ENCODE peak calls at places on chromosome 15, in five cellular contexts. M is lower lobe of right lung, E is heart left ventricle, T is neuronal stem cell, J is transverse colon. X is an unnamed sample.

GRCh38 chr15:57752426-57752825 is 45.9 kb downstream of the POLR2M start:
- DNase-seq in M (no peak), E (peak; percentile 55), T (no peak), J (no peak), X (no peak)

GRCh38 chr15:73001840-73002239 is 50.4 kb upstream of the NEO1 start:
- DNase-seq in M (no peak), E (no peak), T (no peak), J (no peak), X (no peak)

GRCh38 chr15:60798821-60799220 is 319.9 kb upstream of the ICE2 start:
- DNase-seq in M (no peak), E (no peak), T (no peak), J (no peak), X (no peak)

GRCh38 chr15:31270767-31271166 is 55.9 kb upstream of the KLF13 start:
- DNase-seq in M (no peak), E (peak; percentile 20), T (peak; percentile 40), J (peak; percentile 4), X (no peak)

GRCh38 chr15:63837032-63837431 is 3.3 kb upstream of the HERC1 start:
- DNase-seq in M (no peak), E (no peak), T (no peak), J (no peak), X (no peak)

GRCh38 chr15:63251701-63252100 is 25.7 kb upstream of the APH1B start:
- DNase-seq in M (no peak), E (no peak), T (no peak), J (no peak), X (no peak)

GRCh38 chr15:81400640-81401236 is 26.7 kb upstream of the TMC3 start:
- DNase-seq in M (no peak), E (no peak), T (peak; percentile 36), J (no peak), X (peak; percentile 16)

GRCh38 chr15:101071651-101072050 is 152.5 kb downstream of the LRRK1 start:
- DNase-seq in M (peak; percentile 25), E (no peak), T (no peak), J (no peak), X (no peak)

GRCh38 chr15:64521726-64522164 is 61.4 kb downstream of the ZNF609 start:
- DNase-seq in M (no peak), E (no peak), T (peak; percentile 9), J (no peak), X (peak; percentile 72)

GRCh38 chr15:68695061-68695595 is 116.3 kb downstream of the CORO2B start:
- DNase-seq in M (no peak), E (no peak), T (no peak), J (no peak), X (peak; percentile 43)
- H3K27ac ChIP-seq in M (no peak overlapping the region), E (no peak overlapping the region), T (no peak overlapping the region), J (no peak overlapping the region), X (peak overlapping the region; percentile 64)

DNA sequence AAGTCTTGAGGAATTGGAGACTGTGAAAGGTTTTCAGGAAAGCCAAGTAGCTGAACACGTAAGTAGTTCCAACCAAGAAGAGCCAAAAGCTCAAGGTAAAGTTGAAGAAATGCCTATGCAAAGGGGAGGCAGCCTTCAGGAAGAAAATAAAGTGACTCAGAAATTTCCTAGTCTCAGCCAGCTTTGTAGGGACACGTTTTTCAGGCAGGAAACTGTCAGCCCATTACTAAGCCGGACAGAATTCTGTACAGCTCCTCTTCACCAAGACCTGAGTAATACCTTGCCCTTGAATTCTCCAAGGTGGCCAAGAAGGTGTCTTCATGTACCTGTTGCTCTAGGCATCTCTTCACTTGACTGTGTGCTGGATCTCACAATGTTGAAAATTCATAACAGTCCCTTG is 48.6 kb downstream of the CDAN1 start:
- DNase-seq in M (no peak), E (no peak), T (no peak), J (no peak), X (no peak)
- H3K27ac ChIP-seq in M (no peak overlapping the region), E (no peak overlapping the region), T (no peak overlapping the region), J (no peak overlapping the region), X (no peak overlapping the region)

DNA sequence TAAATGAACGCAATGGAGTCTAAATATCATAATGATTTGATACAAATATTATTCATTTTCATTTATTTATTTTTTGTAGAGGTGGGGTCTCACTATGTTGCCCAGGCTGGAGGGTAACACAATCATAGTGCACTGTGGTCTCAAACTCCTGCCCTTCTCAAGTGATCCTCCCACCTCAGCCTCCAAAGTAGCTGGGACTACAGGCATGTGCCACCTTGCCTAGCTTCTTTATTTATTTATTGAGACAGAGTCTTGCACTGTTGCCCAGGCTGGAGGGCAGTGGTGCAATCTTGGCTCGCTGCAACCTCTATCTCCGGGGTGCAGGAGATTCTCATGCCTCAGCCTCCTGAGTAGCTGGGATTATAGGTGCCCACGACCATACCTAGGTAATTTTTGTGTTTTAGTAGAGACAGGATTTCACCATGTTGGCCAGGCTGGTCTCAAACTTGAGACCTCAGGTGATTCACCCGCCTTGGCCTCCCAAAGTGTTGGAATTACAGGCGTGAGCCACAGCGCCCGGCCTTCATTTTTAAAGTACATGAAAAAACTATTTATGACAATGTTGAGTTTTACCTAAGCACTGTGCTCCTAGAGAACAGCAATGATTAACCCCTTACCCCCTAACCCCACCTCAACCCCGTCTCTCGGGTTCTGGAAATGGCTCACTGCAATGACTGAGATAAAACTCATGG is 4.0 kb upstream of the AEN start:
- DNase-seq in M (no peak), E (no peak), T (no peak), J (no peak), X (no peak)
- H3K27ac ChIP-seq in M (no peak overlapping the region), E (no peak overlapping the region), T (no peak overlapping the region), J (no peak overlapping the region), X (no peak overlapping the region)

DNA sequence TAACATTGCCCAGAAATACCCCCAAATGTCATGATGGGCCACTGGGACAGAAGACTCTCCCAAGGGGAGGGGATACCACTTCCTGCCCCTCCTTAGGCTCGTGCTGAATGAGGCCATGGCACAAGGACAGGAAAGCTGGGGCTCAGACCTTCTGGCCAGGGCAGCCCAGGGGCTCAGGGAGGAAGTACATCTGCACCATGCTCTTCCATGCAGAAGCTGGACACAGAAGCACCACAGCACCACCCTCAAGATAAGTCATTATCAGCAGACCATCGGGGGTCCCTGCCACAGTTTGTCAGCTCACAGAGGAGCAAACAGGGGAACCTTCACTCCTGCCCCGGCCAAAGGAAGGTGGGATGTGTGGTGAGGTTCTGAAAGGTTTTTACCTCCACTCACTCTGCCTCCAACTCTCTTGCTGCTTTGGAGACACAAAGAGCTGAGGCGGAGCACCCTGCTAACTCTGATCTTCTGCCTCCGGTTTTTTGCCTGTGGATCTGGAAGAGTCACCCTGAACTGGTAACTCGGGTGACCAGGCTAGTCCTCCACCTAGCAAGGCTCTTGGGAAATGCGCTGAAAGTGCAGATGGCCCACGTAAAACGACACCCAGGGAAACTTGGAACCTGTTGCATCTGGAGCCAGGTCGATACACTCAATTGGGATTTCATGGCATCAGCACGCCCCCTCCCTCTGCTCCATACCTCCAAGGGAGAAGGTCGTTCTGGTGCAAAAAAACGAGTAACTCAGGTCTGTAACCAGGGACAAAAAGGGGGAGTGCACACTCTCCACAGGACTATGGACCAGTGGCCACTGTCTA is 8.3 kb downstream of the BMF start:
- DNase-seq in M (no peak), E (no peak), T (no peak), J (no peak), X (no peak)
- H3K27ac ChIP-seq in M (peak overlapping the region; percentile 87), E (no peak overlapping the region), T (no peak overlapping the region), J (peak overlapping the region; percentile 94), X (no peak overlapping the region)

DNA sequence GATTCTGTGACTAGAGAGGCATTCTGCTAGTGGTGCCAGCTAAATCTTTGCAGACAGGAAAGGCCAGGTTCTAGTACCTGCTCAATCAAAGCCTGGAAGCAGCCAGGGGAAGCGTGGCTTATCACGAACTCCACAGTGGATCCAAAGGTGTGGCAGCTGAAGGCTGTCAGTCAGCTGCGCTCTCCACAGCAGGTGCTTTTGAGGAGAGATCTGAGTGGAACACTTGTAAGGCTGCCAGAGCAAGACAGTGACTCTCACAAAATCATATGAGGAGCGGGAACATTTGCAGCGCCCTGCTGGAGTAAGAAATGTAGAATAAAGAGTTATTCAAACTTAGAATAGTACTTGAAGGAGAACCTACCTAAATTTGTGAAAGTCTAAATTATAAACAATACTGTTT is 5.0 kb upstream of the DPH6 start:
- DNase-seq in M (no peak), E (no peak), T (no peak), J (no peak), X (no peak)
- H3K27ac ChIP-seq in M (no peak overlapping the region), E (no peak overlapping the region), T (peak overlapping the region; percentile 77), J (no peak overlapping the region), X (no peak overlapping the region)

GRCh38 chr15:75140080-75140879 is 61.4 kb upstream of the C15orf39 start:
- DNase-seq in M (no peak), E (no peak), T (no peak), J (no peak), X (no peak)
- H3K27ac ChIP-seq in M (no peak overlapping the region), E (no peak overlapping the region), T (no peak overlapping the region), J (no peak overlapping the region), X (no peak overlapping the region)

DNA sequence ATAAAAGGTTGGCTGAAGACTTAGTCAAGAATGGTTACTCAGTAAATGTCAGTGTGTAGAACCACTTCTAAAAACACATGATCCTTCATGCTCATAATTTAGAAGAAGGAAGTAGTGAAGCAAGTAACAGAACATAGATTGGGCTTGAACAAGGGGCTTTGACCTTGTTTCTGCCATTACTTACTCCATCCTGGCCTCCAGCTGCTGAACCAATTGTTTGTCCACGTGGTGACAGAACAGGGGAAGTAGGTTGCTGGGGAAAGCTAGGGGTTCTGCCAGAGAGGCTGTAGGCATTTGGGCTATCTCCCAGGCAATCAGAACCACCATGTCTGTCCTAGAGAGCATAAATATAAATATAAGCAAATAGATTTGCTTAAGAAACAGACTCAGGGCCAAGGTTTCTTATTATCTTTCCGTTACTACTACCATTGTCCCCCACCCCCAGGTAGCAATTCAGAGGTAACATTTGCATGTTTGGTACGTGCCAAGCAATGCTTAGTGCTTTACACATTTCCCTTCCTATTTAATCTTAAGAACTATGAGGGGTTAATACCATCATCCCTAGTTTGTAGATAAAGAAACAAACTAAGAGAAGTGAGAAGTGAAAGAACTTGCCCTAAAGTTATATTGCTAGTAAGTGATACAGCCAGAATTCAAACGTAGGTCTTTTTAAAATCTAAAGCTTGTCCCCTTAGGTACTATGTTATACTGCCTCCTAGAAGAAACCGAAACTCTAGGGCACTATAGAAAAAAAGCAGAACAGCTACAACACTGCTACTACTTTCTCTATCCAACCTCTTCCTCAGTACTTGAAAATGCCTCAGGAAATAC is 3.0 kb upstream of the SPG11 start:
- DNase-seq in M (no peak), E (no peak), T (no peak), J (no peak), X (no peak)
- H3K27ac ChIP-seq in M (peak overlapping the region; percentile 26), E (no peak overlapping the region), T (no peak overlapping the region), J (peak overlapping the region; percentile 49), X (no peak overlapping the region)

DNA sequence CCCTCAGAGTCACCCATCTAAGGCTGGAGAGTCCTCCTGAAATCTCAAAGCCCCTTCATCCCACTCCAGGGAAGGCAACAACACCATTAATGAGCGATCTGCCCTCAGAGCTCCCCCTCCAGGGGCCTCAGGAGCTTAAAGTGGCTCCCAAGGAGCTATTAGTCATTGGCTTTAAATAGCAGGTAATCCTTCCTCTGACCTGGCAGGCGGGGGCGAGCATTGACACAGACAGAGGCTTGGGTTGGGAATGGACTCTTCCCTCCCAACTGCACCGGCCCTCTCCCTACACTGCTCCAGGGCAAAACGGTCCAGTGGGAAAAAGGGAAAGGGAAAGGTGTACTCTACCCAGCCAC is 1.4 kb downstream of the MFGE8 start:
- DNase-seq in M (no peak), E (no peak), T (no peak), J (no peak), X (peak; percentile 90)
- H3K27ac ChIP-seq in M (no peak overlapping the region), E (peak overlapping the region; percentile 84), T (no peak overlapping the region), J (peak overlapping the region; percentile 85), X (peak overlapping the region; percentile 70)

X was measured in WERI-Rb-1.